ENCODE peak calls at places on chromosomes 5 and 9, in eight cellular contexts. N is NCI-H2081; S is central memory CD8-positive, alpha-beta T cell; V is HFFc6; L is GM04503; T is C1 segment of cervical spinal cord; D is CD4-positive, CD25-positive, alpha-beta regulatory T cell; Y is hippocampal formation. Z is an unnamed sample.

GRCh38 chr5:133721365-133721764 is 109.0 kb upstream of the FSTL4 start:
- DNase-seq in S (no peak), Y (no peak), V (no peak), L (no peak), D (no peak), T (no peak), N (no peak), Z (no peak)

GRCh38 chr5:53779541-53779981 is 219.1 kb downstream of the NDUFS4 start:
- DNase-seq in Y (no peak), N (no peak), D (no peak), S (no peak), L (peak), T (no peak), V (peak), Z (no peak)

GRCh38 chr5:82591021-82591515 is 312.9 kb upstream of the RPS23 start:
- DNase-seq in T (no peak), Y (no peak), V (no peak), L (no peak), D (no peak), N (no peak), S (no peak), Z (no peak)

GRCh38 chr5:176162206-176162605 is 76.0 kb upstream of the SIMC1 start:
- DNase-seq in S (no peak), T (no peak), N (no peak), Y (no peak), V (no peak), L (no peak), D (no peak), Z (peak)

GRCh38 chr9:68720656-68721313 is 15.7 kb downstream of the PIP5K1B start:
- DNase-seq in L (no peak), V (no peak), D (no peak), Y (no peak), T (no peak), N (no peak), S (no peak), Z (no peak)

GRCh38 chr9:6873862-6874261 is 116.1 kb downstream of the KDM4C start:
- DNase-seq in V (peak), D (no peak), Y (no peak), L (peak), S (peak), N (no peak), T (no peak), Z (no peak)

GRCh38 chr5:172909931-172910502 is 49.2 kb upstream of the RPL26L1 start:
- DNase-seq in N (no peak), T (no peak), L (peak), Y (no peak), D (no peak), V (peak), S (no peak), Z (no peak)

GRCh38 chr5:91850031-91850430 is 466.9 kb upstream of the ARRDC3 start:
- DNase-seq in D (no peak), V (no peak), L (no peak), T (no peak), N (no peak), Y (no peak), S (no peak), Z (no peak)

GRCh38 chr9:127503379-127503921 is 52.1 kb downstream of the LRSAM1 start:
- DNase-seq in L (no peak), V (no peak), T (no peak), Y (no peak), D (no peak), N (no peak), S (no peak), Z (no peak)

GRCh38 chr5:169942181-169942580 is 38.1 kb downstream of the INSYN2B start:
- DNase-seq in V (peak), L (peak), S (no peak), N (no peak), T (no peak), Y (no peak), D (no peak), Z (no peak)

GRCh38 chr5:4855048-4855447 is 285.1 kb upstream of the ADAMTS16 start:
- DNase-seq in N (no peak), T (no peak), L (no peak), S (no peak), Y (no peak), D (no peak), V (no peak), Z (no peak)

GRCh38 chr5:96257904-96258303 is 175.1 kb downstream of the PCSK1 start:
- DNase-seq in Y (no peak), T (no peak), D (no peak), N (no peak), V (peak), L (no peak), S (no peak), Z (no peak)

GRCh38 chr5:100772548-100772947 is 130.5 kb downstream of the ST8SIA4 start:
- DNase-seq in D (no peak), T (no peak), Y (no peak), S (no peak), L (no peak), N (no peak), V (no peak), Z (no peak)

GRCh38 chr5:152146566-152146965 is 221.9 kb upstream of the GLRA1 start:
- DNase-seq in N (no peak), Y (no peak), L (no peak), S (no peak), D (no peak), T (no peak), V (no peak), Z (no peak)

GRCh38 chr9:125989090-125989501 is 241.9 kb downstream of the PBX3 start:
- DNase-seq in L (no peak), V (no peak), S (no peak), T (no peak), D (no peak), Y (no peak), N (no peak), Z (no peak)

GRCh38 chr9:5553211-5553610 is 42.9 kb downstream of the PDCD1LG2 start:
- DNase-seq in S (no peak), Y (no peak), L (no peak), N (no peak), V (peak), T (no peak), D (no peak), Z (no peak)

GRCh38 chr5:140259509-140259908 is 43.4 kb downstream of the PFDN1 start:
- DNase-seq in V (no peak), N (no peak), Y (no peak), T (no peak), D (no peak), L (no peak), S (no peak), Z (no peak)

GRCh38 chr9:120344230-120344629 is 235.7 kb downstream of the CDK5RAP2 start:
- DNase-seq in V (peak), N (no peak), Y (no peak), T (no peak), S (no peak), L (peak), D (no peak), Z (peak)

GRCh38 chr5:111583761-111584203 is 71.4 kb upstream of the STARD4 start:
- DNase-seq in Y (no peak), S (no peak), V (peak), D (no peak), T (no peak), L (no peak), N (no peak), Z (no peak)

GRCh38 chr5:107340631-107341030 is 330.1 kb downstream of the EFNA5 start:
- DNase-seq in S (no peak), L (no peak), V (no peak), N (no peak), Y (no peak), D (no peak), T (no peak), Z (no peak)

GRCh38 chr9:10127867-10128266 is 484.9 kb downstream of the PTPRD start:
- DNase-seq in D (no peak), V (peak), T (no peak), Y (no peak), N (no peak), L (no peak), S (no peak), Z (no peak)

GRCh38 chr9:94083384-94083783 is 880 bp upstream of the PTPDC1 start:
- DNase-seq in D (no peak), T (no peak), V (no peak), Y (peak), L (no peak), S (no peak), N (no peak), Z (no peak)

GRCh38 chr5:172931001-172931536 is 28.2 kb upstream of the RPL26L1 start:
- DNase-seq in Y (no peak), V (peak), S (no peak), N (no peak), L (peak), D (no peak), T (no peak), Z (no peak)

GRCh38 chr5:51960617-51961115 is 577.4 kb downstream of the ISL1 start:
- DNase-seq in S (no peak), L (no peak), V (peak), D (no peak), T (no peak), Y (no peak), N (no peak), Z (no peak)

GRCh38 chr5:36870399-36871040 is 6.0 kb upstream of the NIPBL start:
- DNase-seq in N (peak), V (peak), L (no peak), S (no peak), Y (no peak), D (no peak), T (no peak), Z (peak)

GRCh38 chr9:137295313-137296213 is 6.5 kb downstream of the NRARP start:
- DNase-seq in V (no peak), T (no peak), S (no peak), D (peak), L (no peak), N (peak), Y (no peak), Z (no peak)

GRCh38 chr5:172004824-172005237 is 1.6 kb downstream of the FBXW11 start:
- DNase-seq in D (no peak), L (no peak), Y (no peak), N (no peak), T (no peak), S (no peak), V (peak), Z (no peak)

GRCh38 chr9:77092536-77092935 is 73.1 kb downstream of the FOXB2 start:
- DNase-seq in N (no peak), T (no peak), Y (no peak), V (peak), S (no peak), D (no peak), L (peak), Z (no peak)

GRCh38 chr9:130632081-130632710 is 32.2 kb upstream of the PRDM12 start:
- DNase-seq in L (no peak), T (no peak), V (no peak), Y (no peak), S (no peak), N (no peak), D (no peak), Z (no peak)

GRCh38 chr9:26781906-26782305 is 110.7 kb downstream of the CAAP1 start:
- DNase-seq in N (no peak), S (no peak), L (no peak), V (no peak), D (no peak), Y (no peak), T (no peak), Z (no peak)

Z was measured in NCI-H446 treated with DMSO at 0.1 percent for 48 hours.